ENCODE peak calls at places on chromosomes 7 and 10, in six cellular contexts. P is kidney glomerular epithelial cell; R is NCI-H1694 treated with DMSO at 0.1 percent for 48 hours; Q is ACHN; Y is activated naive CD8-positive, alpha-beta T cell treated with anti-CD3 and anti-CD28 coated beads, Interleukin-2, amount 50 U/mL, for 16 hours; F is neural crest cell. T is an unnamed sample.

GRCh38 chr7:107501593-107501992 is 31.7 kb downstream of the GPR22 start:
- DNase-seq in P (no peak), Y (no peak), Q (peak; percentile 67), R (peak; percentile 32), F (no peak), T (peak; percentile 12)

GRCh38 chr10:338176-339037 is 203.2 kb downstream of the ZMYND11 start:
- DNase-seq in F (no peak), Y (no peak), Q (peak; percentile 89), R (peak; percentile 10), P (peak; percentile 96), T (peak; percentile 93)

GRCh38 chr7:21412953-21413352 is 14.9 kb upstream of the SP4 start:
- DNase-seq in Y (no peak), Q (no peak), R (no peak), F (no peak), P (no peak), T (no peak)

GRCh38 chr10:4130685-4131084 is 345.7 kb upstream of the KLF6 start:
- DNase-seq in P (no peak), F (no peak), Y (no peak), R (no peak), Q (no peak), T (no peak)

GRCh38 chr10:97940534-97940933 is 89.9 kb downstream of the CRTAC1 start:
- DNase-seq in Y (no peak), Q (no peak), F (no peak), P (no peak), R (no peak), T (no peak)

GRCh38 chr10:86102446-86102845 is 264.1 kb downstream of the GRID1 start:
- DNase-seq in F (no peak), Q (no peak), Y (no peak), R (no peak), P (no peak), T (no peak)

GRCh38 chr7:105202561-105203130 is 186.1 kb downstream of the SRPK2 start:
- DNase-seq in R (no peak), P (no peak), Q (no peak), Y (no peak), F (no peak), T (no peak)

GRCh38 chr7:121488251-121488650 is 92.1 kb upstream of the FAM3C start:
- DNase-seq in R (no peak), P (no peak), Q (no peak), F (no peak), Y (no peak), T (no peak)

GRCh38 chr7:151139071-151139521 is 28.4 kb downstream of the GBX1 start:
- DNase-seq in Q (no peak), R (no peak), Y (no peak), P (no peak), F (no peak), T (no peak)

GRCh38 chr7:120873367-120873766 is 15.4 kb upstream of the TSPAN12 start:
- DNase-seq in R (no peak), Y (no peak), P (peak; percentile 13), Q (no peak), F (no peak), T (peak; percentile 9)

GRCh38 chr10:52598936-52599335 is 173.6 kb downstream of the MBL2 start:
- DNase-seq in P (no peak), Y (no peak), R (no peak), F (no peak), Q (no peak), T (no peak)

GRCh38 chr10:70965566-70965965 is 77.2 kb upstream of the PCBD1 start:
- DNase-seq in R (no peak), P (no peak), Q (no peak), Y (no peak), F (no peak), T (no peak)

GRCh38 chr10:80409121-80409520 is 770 bp downstream of the PRXL2A start:
- DNase-seq in P (no peak), R (no peak), Q (no peak), F (no peak), Y (no peak), T (no peak)

GRCh38 chr10:129090618-129091366 is 376.2 kb upstream of the MGMT start:
- DNase-seq in Y (no peak), P (no peak), F (no peak), Q (no peak), R (no peak), T (no peak)

GRCh38 chr7:94222516-94222915 is 172.2 kb upstream of the COL1A2 start:
- DNase-seq in P (no peak), Q (no peak), Y (no peak), R (no peak), F (no peak), T (no peak)

GRCh38 chr7:136685506-136685905 is 182.9 kb upstream of the CHRM2 start:
- DNase-seq in R (no peak), P (no peak), Y (no peak), F (no peak), Q (no peak), T (no peak)

GRCh38 chr7:151539055-151539714 is 19.5 kb upstream of the RHEB start:
- DNase-seq in Y (no peak), R (no peak), Q (peak; percentile 35), P (no peak), F (peak; percentile 53), T (peak; percentile 14)

GRCh38 chr7:99623091-99623693 is 6.4 kb downstream of the ZSCAN25 start:
- DNase-seq in P (no peak), R (no peak), F (no peak), Q (no peak), Y (no peak), T (no peak)

GRCh38 chr7:124033093-124033806 is 383 bp upstream of the TMEM229A start:
- DNase-seq in Y (no peak), P (no peak), Q (no peak), R (peak; percentile 5), F (peak; percentile 53), T (no peak)

GRCh38 chr10:23516530-23516929 is 77.7 kb downstream of the OTUD1 start:
- DNase-seq in R (peak; percentile 32), F (no peak), P (peak; percentile 30), Q (peak; percentile 22), Y (no peak), T (peak; percentile 39)

GRCh38 chr10:100718197-100718742 is 27.1 kb upstream of the PAX2 start:
- DNase-seq in Y (no peak), R (no peak), F (no peak), Q (no peak), P (no peak), T (no peak)

GRCh38 chr7:46930336-46930735 is 651.6 kb downstream of the TNS3 start:
- DNase-seq in F (no peak), R (no peak), Q (peak; percentile 84), Y (no peak), P (peak; percentile 79), T (peak; percentile 92)

GRCh38 chr10:5584895-5585516 is 60.2 kb downstream of the CALML3 start:
- DNase-seq in P (peak; percentile 34), R (no peak), Q (no peak), Y (no peak), F (no peak), T (peak; percentile 99)

GRCh38 chr10:91796332-91797076 is 1.7 kb upstream of the TNKS2 start:
- DNase-seq in R (no peak), Q (peak; percentile 44), P (no peak), F (no peak), Y (peak; percentile 10), T (peak; percentile 31)

GRCh38 chr7:10646249-10646648 is 327.4 kb upstream of the PHF14 start:
- DNase-seq in F (no peak), Q (no peak), R (no peak), P (no peak), Y (no peak), T (no peak)

GRCh38 chr10:129498680-129499079 is 31.6 kb downstream of the MGMT start:
- DNase-seq in Y (no peak), P (no peak), Q (no peak), R (no peak), F (no peak), T (no peak)

GRCh38 chr10:86522385-86522855 is 828 bp upstream of the WAPL start:
- DNase-seq in Q (no peak), Y (no peak), F (no peak), P (no peak), R (no peak), T (no peak)

GRCh38 chr7:137880432-137880831 is 33.7 kb upstream of the DGKI start:
- DNase-seq in Q (no peak), Y (no peak), R (no peak), P (no peak), F (no peak), T (no peak)

T was measured in kidney tubule cell.